ENCODE peak calls at places on chromosomes 6 and 20, in eight cellular contexts. O is HepG2, K is SK-N-SH, S is endothelial cell of umbilical vein, G is breast epithelium, N is GM23338, V is stomach, X is HCT116. B is an unnamed sample.

GRCh38 chr6:135094403-135094821 is 39.8 kb upstream of the HBS1L start:
- DNase-seq in G (no peak), K (no peak), X (no peak), N (no peak), O (no peak), S (no peak), V (no peak), B (no peak)

GRCh38 chr20:24629668-24630067 is 160.2 kb downstream of the SYNDIG1 start:
- DNase-seq in K (peak; percentile 90), G (no peak), X (no peak), S (no peak), O (no peak), V (no peak), N (no peak), B (peak; percentile 30)

GRCh38 chr6:43221046-43221773 is 8.1 kb downstream of the DNPH1 start:
- DNase-seq in O (no peak), K (no peak), G (no peak), V (peak; percentile 50), X (no peak), S (no peak), N (no peak), B (peak; percentile 19)

GRCh38 chr6:158518196-158519127 is 41.4 kb upstream of the TMEM181 start:
- DNase-seq in V (peak; percentile 63), G (no peak), S (peak; percentile 71), O (peak; percentile 55), X (peak; percentile 77), N (peak; percentile 95), K (peak; percentile 83), B (peak; percentile 55)

GRCh38 chr6:79538481-79538971 is 1.3 kb upstream of the LCA5 start:
- DNase-seq in V (no peak), K (no peak), G (no peak), N (peak; percentile 42), S (peak; percentile 32), O (no peak), X (no peak), B (no peak)

GRCh38 chr6:48626421-48626820 is 515.4 kb upstream of the PTCHD4 start:
- DNase-seq in X (no peak), G (no peak), N (no peak), K (no peak), O (no peak), V (no peak), S (no peak), B (no peak)

GRCh38 chr6:142843344-142843743 is 101.6 kb downstream of the HIVEP2 start:
- DNase-seq in V (no peak), O (no peak), S (no peak), N (no peak), X (no peak), G (no peak), K (no peak), B (no peak)

GRCh38 chr6:130600880-130601341 is 226.3 kb upstream of the SMLR1 start:
- DNase-seq in O (no peak), N (peak; percentile 21), X (no peak), S (peak; percentile 67), V (no peak), G (no peak), K (no peak), B (no peak)

GRCh38 chr20:46217583-46217982 is 90.7 kb downstream of the CDH22 start:
- DNase-seq in N (no peak), G (no peak), V (no peak), X (no peak), O (no peak), S (no peak), K (no peak), B (no peak)

GRCh38 chr6:3410385-3411360 is 46.2 kb downstream of the SLC22A23 start:
- DNase-seq in S (peak; percentile 59), V (peak; percentile 61), K (peak; percentile 62), O (peak; percentile 95), N (peak; percentile 97), G (no peak), X (peak; percentile 51), B (no peak)

GRCh38 chr6:146915671-146916127 is 288.5 kb upstream of the STXBP5 start:
- DNase-seq in X (no peak), K (no peak), N (no peak), G (no peak), S (peak; percentile 60), V (no peak), O (no peak), B (no peak)

GRCh38 chr6:35468980-35469710 is 944 bp downstream of the RPL10A start:
- DNase-seq in O (no peak), X (no peak), N (no peak), K (no peak), S (no peak), V (no peak), G (no peak), B (no peak)

GRCh38 chr6:11467364-11467763 is 70.2 kb upstream of the TMEM170B start:
- DNase-seq in X (no peak), O (no peak), K (no peak), V (no peak), G (no peak), N (no peak), S (no peak), B (no peak)

GRCh38 chr6:84707161-84707560 is 57.2 kb downstream of the TBX18 start:
- DNase-seq in N (no peak), X (no peak), G (no peak), K (no peak), O (no peak), V (no peak), S (no peak), B (no peak)

GRCh38 chr6:4607026-4607704 is 169.0 kb upstream of the CDYL start:
- DNase-seq in S (peak; percentile 91), G (no peak), N (no peak), K (no peak), X (peak; percentile 53), V (no peak), O (no peak), B (no peak)

GRCh38 chr20:14562976-14563375 is 225.6 kb upstream of the FLRT3 start:
- DNase-seq in X (no peak), O (no peak), S (no peak), K (no peak), G (no peak), N (no peak), V (no peak), B (no peak)

GRCh38 chr20:34375977-34376430 is 12.9 kb downstream of the ITCH start:
- DNase-seq in G (no peak), S (no peak), V (no peak), X (no peak), O (peak; percentile 53), N (no peak), K (no peak), B (no peak)

GRCh38 chr6:142537612-142538478 is 236.0 kb downstream of the ADGRG6 start:
- DNase-seq in X (peak; percentile 34), K (no peak), G (no peak), V (no peak), S (peak; percentile 18), N (peak; percentile 76), O (peak; percentile 45), B (no peak)

GRCh38 chr6:105832358-105832757 is 253.8 kb upstream of the PRDM1 start:
- DNase-seq in K (no peak), O (no peak), G (no peak), N (no peak), S (no peak), X (no peak), V (no peak), B (no peak)

GRCh38 chr6:111872521-111873177 is 603 bp downstream of the FYN start:
- DNase-seq in X (no peak), O (no peak), G (no peak), V (no peak), N (no peak), S (peak; percentile 35), K (peak; percentile 70), B (no peak)
- TF ChIP-seq CTCF in X (peak; percentile 11), O (no peak), G (no peak), V (no peak), N (no peak), S (no peak), K (peak; percentile 26), B (peak; percentile 7)

GRCh38 chr6:26170951-26171841 is 84.0 kb downstream of the HFE start:
- DNase-seq in N (no peak), X (no peak), G (no peak), V (no peak), S (no peak), K (no peak), O (no peak), B (no peak)
- H3K4me1 ChIP-seq in N (peaks cover 13% of the 10 kb centered on the region), X (peaks cover 34% of the 10 kb centered on the region), G (no peaks in the 10 kb centered on the region), V (peaks cover 9% of the 10 kb centered on the region), S (peaks cover 11% of the 10 kb centered on the region), K (peaks cover 3% of the 10 kb centered on the region), O (no peaks in the 10 kb centered on the region), B (no peaks in the 10 kb centered on the region)

GRCh38 chr20:62368303-62368628 is 1.2 kb upstream of the LAMA5 start:
- DNase-seq in K (no peak), O (no peak), X (no peak), N (no peak), G (no peak), V (no peak), S (no peak), B (no peak)

GRCh38 chr20:62365814-62366369 is 1.2 kb downstream of the LAMA5 start:
- DNase-seq in S (no peak), O (no peak), G (no peak), X (no peak), K (no peak), N (peak; percentile 67), V (no peak), B (peak; percentile 67)

GRCh38 chr20:62367483-62368302 is 581 bp upstream of the LAMA5 start:
- DNase-seq in X (no peak), O (peak; percentile 60), G (no peak), K (peak; percentile 68), N (peak; percentile 70), V (peak; percentile 60), S (no peak), B (no peak)

GRCh38 chr20:62366370-62367135 is 559 bp downstream of the LAMA5 start:
- DNase-seq in G (no peak), S (no peak), V (no peak), N (peak; percentile 91), X (no peak), O (peak; percentile 61), K (peak; percentile 82), B (peak; percentile 73)

GRCh38 chr20:62367136-62367482 is at the start of gene LAMA5:
- DNase-seq in V (peak; percentile 72), S (no peak), N (peak; percentile 79), O (peak; percentile 55), K (peak; percentile 94), X (no peak), G (no peak), B (no peak)
- TF ChIP-seq POLR2AphosphoS5 in V (peak; percentile 23), S (peak; percentile 82), N (peak; percentile 67), O (peak; percentile 54), K (peak; percentile 56), X (peak; percentile 78), G (no peak), B (no peak)

DNA sequence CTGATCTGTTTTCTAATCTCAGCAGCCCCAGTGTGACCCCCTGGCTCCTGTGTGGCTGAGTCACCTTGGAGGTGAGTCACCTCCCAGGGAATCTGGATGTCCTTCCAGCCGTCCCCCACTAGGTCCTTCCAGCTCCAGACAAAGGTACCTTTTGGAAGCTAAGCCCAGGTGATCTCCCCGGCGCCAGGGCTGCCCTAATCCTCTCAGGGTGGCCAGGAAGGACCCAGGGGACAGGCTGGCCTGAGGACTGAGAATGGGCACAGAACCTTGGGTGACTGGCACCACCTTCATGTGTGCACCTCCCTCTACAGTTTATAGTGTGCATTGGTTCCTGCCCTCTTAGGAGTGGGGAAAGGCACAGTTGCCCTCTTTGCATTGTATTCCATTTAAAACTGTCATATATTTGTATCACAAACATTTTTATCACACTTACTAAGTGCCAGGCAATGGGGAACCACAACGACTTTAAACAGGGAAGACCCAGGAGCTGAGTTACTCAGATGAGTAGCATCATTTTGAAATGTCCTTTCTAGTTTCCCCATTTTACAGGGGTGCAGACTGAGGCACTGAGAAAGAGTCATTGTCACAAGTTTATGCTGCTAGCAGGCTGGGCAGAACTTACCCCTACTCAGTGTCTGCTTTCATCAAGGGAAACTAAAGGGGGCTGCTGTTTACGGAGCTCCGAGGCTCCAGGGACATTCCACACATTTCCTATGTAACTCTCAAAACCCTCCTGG is 2.6 kb upstream of the BPIFB4 start:
- DNase-seq in X (peak; percentile 35), K (no peak), V (no peak), N (peak; percentile 48), S (no peak), G (no peak), O (peak; percentile 28), B (no peak)
- TF ChIP-seq CTCF in X (peak; percentile 80), K (peak; percentile 36), V (no peak), N (peak; percentile 71), S (no peak), G (peak; percentile 39), O (peak; percentile 80), B (no peak)

B was measured in prostate gland.